ENCODE peak calls at places on chromosomes 6 and 20, in eight cellular contexts. D is HTR-8/SVneo; S is T1000; O is T-helper 2 cell; B is activated naive CD4-positive, alpha-beta T cell treated with anti-CD3 and anti-CD28 coated beads, Interleukin-2, amount 50 U/mL, for 16 hours; K is left cardiac atrium; Z is epithelial cell of esophagus; W is SHP77. M is an unnamed sample.

GRCh38 chr6:122821095-122821494 is 32.0 kb downstream of the SMPDL3A start:
- DNase-seq in D (no peak), S (no peak), O (no peak), B (no peak), K (no peak), Z (no peak), W (no peak), M (no peak)

GRCh38 chr20:20321134-20321533 is 46.8 kb upstream of the INSM1 start:
- DNase-seq in D (no peak), S (no peak), O (no peak), B (no peak), K (no peak), Z (peak; percentile 49), W (no peak), M (no peak)

GRCh38 chr20:4985658-4986057 is 15.7 kb downstream of the SLC23A2 start:
- DNase-seq in D (no peak), S (no peak), O (no peak), B (no peak), K (no peak), Z (no peak), W (no peak), M (peak; percentile 37)

GRCh38 chr6:56746767-56747504 is 104.2 kb upstream of the DST start:
- DNase-seq in D (no peak), S (no peak), O (no peak), B (no peak), K (no peak), Z (peak; percentile 59), W (no peak), M (no peak)

GRCh38 chr6:121848523-121849255 is 413.2 kb downstream of the GJA1 start:
- DNase-seq in D (no peak), S (no peak), O (no peak), B (no peak), K (no peak), Z (no peak), W (no peak), M (no peak)

GRCh38 chr20:51653226-51653625 is 110.7 kb upstream of the NFATC2 start:
- DNase-seq in D (no peak), S (no peak), O (no peak), B (no peak), K (no peak), Z (no peak), W (no peak), M (no peak)

GRCh38 chr20:18157102-18157501 is 19.4 kb downstream of the KAT14 start:
- DNase-seq in D (no peak), S (no peak), O (no peak), B (no peak), K (no peak), Z (no peak), W (no peak), M (no peak)

GRCh38 chr20:17177341-17177740 is 49.5 kb upstream of the PCSK2 start:
- DNase-seq in D (no peak), S (no peak), O (no peak), B (no peak), K (no peak), Z (no peak), W (no peak), M (no peak)

GRCh38 chr20:50308513-50309279 is 118.1 kb downstream of the CEBPB start:
- DNase-seq in D (peak; percentile 100), S (peak; percentile 97), O (no peak), B (no peak), K (peak; percentile 93), Z (peak; percentile 96), W (peak; percentile 68), M (peak; percentile 99)

GRCh38 chr6:147161974-147162495 is 42.2 kb upstream of the STXBP5 start:
- DNase-seq in D (peak; percentile 12), S (no peak), O (no peak), B (no peak), K (no peak), Z (peak; percentile 86), W (peak; percentile 87), M (peak; percentile 92)

GRCh38 chr6:17820055-17820454 is 113.3 kb upstream of the NUP153 start:
- DNase-seq in D (no peak), S (no peak), O (no peak), B (no peak), K (no peak), Z (peak; percentile 1), W (peak; percentile 70), M (peak; percentile 10)

GRCh38 chr6:29933955-29934354 is 8.4 kb upstream of the HLA-A start:
- DNase-seq in D (no peak), S (no peak), O (no peak), B (no peak), K (no peak), Z (no peak), W (no peak), M (no peak)